ENCODE peak calls at places on chromosomes 11 and 22, in ten cellular contexts. H is lower lobe of right lung; E is stimulated activated CD4-positive, alpha-beta T cell treated with anti-CD3 and anti-CD28 coated beads, TNF-alpha, amount 100 ng/mL, for 1 hour; D is left ventricle myocardium inferior; L is pancreas; F is tibial artery; I is cardiac muscle cell; J is PC-3; P is GM20000; T is posterior vena cava. V is an unnamed sample.

GRCh38 chr11:22456993-22457748 is 119.0 kb downstream of the SLC17A6 start:
- DNase-seq in L (peak; percentile 11), P (no peak), T (no peak), I (no peak), D (no peak), E (no peak), J (peak; percentile 88), F (no peak), H (no peak), V (no peak)

GRCh38 chr11:2271077-2271326 is 614 bp upstream of the ASCL2 start:
- DNase-seq in P (no peak), D (peak; percentile 42), J (no peak), L (no peak), H (peak; percentile 82), T (peak; percentile 87), I (no peak), F (peak; percentile 71), E (no peak), V (no peak)

GRCh38 chr22:46737105-46737975 is 712 bp downstream of the CERK start:
- DNase-seq in H (no peak), T (no peak), I (peak; percentile 36), J (peak; percentile 5), E (peak; percentile 18), L (peak; percentile 46), F (no peak), D (peak; percentile 47), P (peak; percentile 73), V (no peak)

GRCh38 chr11:63670738-63671321 is 346 bp downstream of the ATL3 start:
- DNase-seq in D (peak; percentile 59), F (peak; percentile 81), H (peak; percentile 75), J (peak; percentile 72), T (peak; percentile 83), I (peak; percentile 57), P (peak; percentile 70), L (peak; percentile 71), E (peak; percentile 10), V (peak; percentile 20)

GRCh38 chr11:95419915-95420314 is 188.9 kb upstream of the SESN3 start:
- DNase-seq in P (no peak), E (no peak), F (no peak), T (no peak), J (peak; percentile 33), L (no peak), D (no peak), I (peak; percentile 73), H (no peak), V (peak; percentile 44)

GRCh38 chr11:105718641-105719040 is 108.8 kb downstream of the GRIA4 start:
- DNase-seq in L (no peak), E (no peak), T (no peak), F (no peak), P (no peak), D (no peak), I (no peak), H (no peak), J (no peak), V (no peak)

GRCh38 chr11:13126430-13126829 is 117.3 kb downstream of the RASSF10 start:
- DNase-seq in T (no peak), F (no peak), P (no peak), H (no peak), J (peak; percentile 98), D (no peak), L (no peak), I (peak; percentile 91), E (no peak), V (peak; percentile 100)

GRCh38 chr11:10438451-10438850 is 16.6 kb upstream of the AMPD3 start:
- DNase-seq in E (no peak), I (no peak), T (no peak), L (no peak), J (no peak), D (no peak), H (no peak), P (no peak), F (no peak), V (no peak)

GRCh38 chr22:41140365-41140957 is 48.1 kb downstream of the EP300 start:
- DNase-seq in H (peak; percentile 50), I (no peak), P (no peak), D (no peak), L (no peak), T (no peak), F (no peak), E (no peak), J (no peak), V (no peak)

GRCh38 chr11:121298770-121299169 is 6.2 kb downstream of the SC5D start:
- DNase-seq in J (peak; percentile 67), E (no peak), D (no peak), T (no peak), L (no peak), H (no peak), I (no peak), P (no peak), F (no peak), V (no peak)

GRCh38 chr11:118911113-118911879 is 14.4 kb downstream of the BCL9L start:
- DNase-seq in J (peak; percentile 71), P (no peak), H (no peak), L (no peak), E (no peak), I (peak; percentile 38), D (no peak), F (peak; percentile 76), T (peak; percentile 86), V (peak; percentile 66)

V was measured in H4.